ENCODE peak calls at places on chromosomes 3 and 15, in five cellular contexts. One of them, this sample, is unnamed.

GRCh38 chr3:167723025-167723512 is 11.6 kb downstream of the PDCD10 start:
- DNase-seq in neural progenitor cell: no peak
- DNase-seq in sigmoid colon: no peak
- DNase-seq in ascending aorta: no peak
- DNase-seq in progenitor cell of endocrine pancreas: no peak
- DNase-seq in this sample: no peak

GRCh38 chr15:58043192-58043903 is 22.2 kb downstream of the ALDH1A2 start:
- DNase-seq in neural progenitor cell: peak
- DNase-seq in sigmoid colon: no peak
- DNase-seq in ascending aorta: no peak
- DNase-seq in progenitor cell of endocrine pancreas: no peak
- DNase-seq in this sample: no peak

GRCh38 chr3:190514163-190515153 is 573 bp downstream of the IL1RAP start:
- DNase-seq in neural progenitor cell: peak
- DNase-seq in sigmoid colon: peak
- DNase-seq in ascending aorta: peak
- DNase-seq in progenitor cell of endocrine pancreas: no peak
- DNase-seq in this sample: peak

GRCh38 chr3:120432105-120432860 is 18.5 kb downstream of the FSTL1 start:
- DNase-seq in neural progenitor cell: peak
- DNase-seq in sigmoid colon: no peak
- DNase-seq in ascending aorta: peak
- DNase-seq in progenitor cell of endocrine pancreas: no peak
- DNase-seq in this sample: no peak

GRCh38 chr3:44326035-44326434 is 12.5 kb upstream of the TCAIM start:
- DNase-seq in neural progenitor cell: no peak
- DNase-seq in sigmoid colon: no peak
- DNase-seq in ascending aorta: no peak
- DNase-seq in progenitor cell of endocrine pancreas: no peak
- DNase-seq in this sample: no peak

GRCh38 chr3:142481196-142481595 is 33.4 kb upstream of the XRN1 start:
- DNase-seq in neural progenitor cell: no peak
- DNase-seq in sigmoid colon: no peak
- DNase-seq in ascending aorta: no peak
- DNase-seq in progenitor cell of endocrine pancreas: no peak
- DNase-seq in this sample: no peak

GRCh38 chr15:98083203-98083910 is 122.9 kb downstream of the ARRDC4 start:
- DNase-seq in neural progenitor cell: peak
- DNase-seq in sigmoid colon: no peak
- DNase-seq in ascending aorta: no peak
- DNase-seq in progenitor cell of endocrine pancreas: no peak
- DNase-seq in this sample: no peak

GRCh38 chr15:85750807-85751730 is 43.7 kb downstream of the KLHL25 start:
- DNase-seq in neural progenitor cell: peak
- DNase-seq in sigmoid colon: peak
- DNase-seq in ascending aorta: peak
- DNase-seq in progenitor cell of endocrine pancreas: no peak
- DNase-seq in this sample: no peak

GRCh38 chr3:14531856-14532395 is 8.2 kb downstream of the GRIP2 start:
- DNase-seq in neural progenitor cell: no peak
- DNase-seq in sigmoid colon: no peak
- DNase-seq in ascending aorta: no peak
- DNase-seq in progenitor cell of endocrine pancreas: no peak
- DNase-seq in this sample: peak

GRCh38 chr3:175585898-175586297 is 726.8 kb downstream of the NAALADL2 start:
- DNase-seq in neural progenitor cell: no peak
- DNase-seq in sigmoid colon: no peak
- DNase-seq in ascending aorta: no peak
- DNase-seq in progenitor cell of endocrine pancreas: no peak
- DNase-seq in this sample: no peak

DNA sequence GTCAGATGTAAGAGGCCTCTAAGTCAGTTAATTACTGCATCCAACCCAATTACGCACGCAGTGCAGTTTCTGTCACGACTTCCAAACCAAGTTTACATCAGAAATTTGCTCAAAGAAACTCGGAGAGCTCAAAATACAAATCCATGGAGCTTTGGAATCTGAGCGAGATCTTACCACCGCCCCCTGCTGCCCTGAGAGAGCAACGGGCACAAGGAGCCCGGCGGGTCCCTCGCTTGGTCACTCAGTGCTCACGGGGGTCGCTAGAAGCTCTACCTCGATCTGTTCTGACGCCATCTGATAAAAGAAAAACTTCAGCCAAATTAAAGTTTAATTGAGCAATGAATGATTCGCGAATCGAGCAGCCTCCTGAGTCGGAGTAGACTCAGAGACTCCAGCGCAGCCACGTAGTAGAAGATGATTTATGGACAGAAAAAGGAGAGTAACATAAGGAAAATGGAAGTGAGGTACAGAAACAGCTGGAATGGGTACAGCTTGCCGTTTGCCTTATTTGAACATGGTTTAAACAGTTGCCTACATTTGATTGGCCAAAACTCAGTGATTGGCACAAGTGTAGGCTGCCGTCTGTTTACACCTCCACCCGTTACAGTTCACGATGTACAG is 232.7 kb upstream of the ATP10A start:
- DNase-seq in neural progenitor cell: peak
- DNase-seq in sigmoid colon: no peak
- DNase-seq in ascending aorta: no peak
- DNase-seq in progenitor cell of endocrine pancreas: no peak
- DNase-seq in this sample: no peak
- TF ChIP-seq CTCF in neural progenitor cell: peak
- TF ChIP-seq CTCF in sigmoid colon: no peak
- TF ChIP-seq CTCF in ascending aorta: peak
- TF ChIP-seq CTCF in progenitor cell of endocrine pancreas: peak
- TF ChIP-seq CTCF in this sample: peak

DNA sequence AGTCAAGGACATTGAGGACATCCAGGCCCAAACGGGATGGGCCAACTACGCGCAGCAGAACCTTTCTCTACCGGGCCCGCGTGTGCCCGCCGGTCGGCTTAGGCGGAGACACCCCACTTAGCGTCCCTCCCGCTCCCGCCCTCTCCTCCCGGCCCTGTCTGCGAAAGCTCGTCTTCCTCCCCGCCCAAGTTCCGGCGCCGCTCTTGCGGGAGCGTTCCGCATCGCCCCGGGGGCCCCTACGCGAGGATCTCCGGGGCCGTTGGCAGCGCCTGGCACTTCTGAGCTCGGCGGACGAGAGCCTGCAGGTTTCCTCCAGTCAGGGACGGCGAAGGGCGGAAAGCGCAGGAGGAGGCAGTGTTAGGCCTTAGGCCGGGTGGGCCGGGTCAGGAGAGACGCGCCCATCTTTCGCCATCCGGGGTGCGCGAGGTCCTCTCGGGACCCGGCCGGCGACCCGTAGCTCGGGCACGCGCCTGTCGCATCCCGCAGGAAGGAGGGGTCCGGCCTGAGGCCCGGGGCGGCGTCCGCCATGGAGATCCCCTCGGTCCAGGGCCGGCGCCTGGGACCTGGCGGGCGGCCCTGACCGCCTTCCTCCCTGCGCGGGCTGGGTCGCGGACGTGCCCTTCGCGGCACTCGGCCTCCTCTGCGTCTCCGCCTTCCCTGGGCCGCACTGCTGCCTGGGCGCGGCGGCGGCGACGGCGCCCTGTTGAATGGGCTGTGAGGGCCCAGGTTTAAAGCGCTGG is at the start of gene FEM1B:
- DNase-seq in neural progenitor cell: peak
- DNase-seq in sigmoid colon: peak
- DNase-seq in ascending aorta: peak
- DNase-seq in progenitor cell of endocrine pancreas: peak
- DNase-seq in this sample: peak
- TF ChIP-seq CTCF in neural progenitor cell: no peak
- TF ChIP-seq CTCF in sigmoid colon: no peak
- TF ChIP-seq CTCF in ascending aorta: no peak
- TF ChIP-seq CTCF in progenitor cell of endocrine pancreas: peak
- TF ChIP-seq CTCF in this sample: peak

GRCh38 chr3:48624767-48625166 is 3.2 kb upstream of the TMEM89 start:
- DNase-seq in neural progenitor cell: no peak
- DNase-seq in sigmoid colon: no peak
- DNase-seq in ascending aorta: no peak
- DNase-seq in progenitor cell of endocrine pancreas: no peak
- DNase-seq in this sample: no peak
- TF ChIP-seq CTCF in neural progenitor cell: no peak
- TF ChIP-seq CTCF in sigmoid colon: no peak
- TF ChIP-seq CTCF in ascending aorta: no peak
- TF ChIP-seq CTCF in progenitor cell of endocrine pancreas: no peak
- TF ChIP-seq CTCF in this sample: no peak

GRCh38 chr3:43153189-43154083 is 47.6 kb upstream of the POMGNT2 start:
- DNase-seq in neural progenitor cell: peak
- DNase-seq in sigmoid colon: peak
- DNase-seq in ascending aorta: peak
- DNase-seq in progenitor cell of endocrine pancreas: no peak
- DNase-seq in this sample: no peak

GRCh38 chr3:43152649-43153048 is 46.8 kb upstream of the POMGNT2 start:
- DNase-seq in neural progenitor cell: no peak
- DNase-seq in sigmoid colon: no peak
- DNase-seq in ascending aorta: no peak
- DNase-seq in progenitor cell of endocrine pancreas: no peak
- DNase-seq in this sample: no peak

GRCh38 chr3:43155016-43155415 is 49.1 kb upstream of the POMGNT2 start:
- DNase-seq in neural progenitor cell: no peak
- DNase-seq in sigmoid colon: no peak
- DNase-seq in ascending aorta: no peak
- DNase-seq in progenitor cell of endocrine pancreas: no peak
- DNase-seq in this sample: no peak

GRCh38 chr3:43156812-43157455 is 51.1 kb upstream of the POMGNT2 start:
- DNase-seq in neural progenitor cell: no peak
- DNase-seq in sigmoid colon: no peak
- DNase-seq in ascending aorta: no peak
- DNase-seq in progenitor cell of endocrine pancreas: no peak
- DNase-seq in this sample: no peak

GRCh38 chr3:43155464-43156121 is 49.7 kb upstream of the POMGNT2 start:
- DNase-seq in neural progenitor cell: peak
- DNase-seq in sigmoid colon: peak
- DNase-seq in ascending aorta: peak
- DNase-seq in progenitor cell of endocrine pancreas: peak
- DNase-seq in this sample: no peak
- TF ChIP-seq CTCF in neural progenitor cell: peak
- TF ChIP-seq CTCF in sigmoid colon: peak
- TF ChIP-seq CTCF in ascending aorta: peak
- TF ChIP-seq CTCF in progenitor cell of endocrine pancreas: peak
- TF ChIP-seq CTCF in this sample: peak

GRCh38 chr3:37989821-37990480 is 635 bp upstream of the VILL start:
- DNase-seq in neural progenitor cell: no peak
- DNase-seq in sigmoid colon: peak
- DNase-seq in ascending aorta: no peak
- DNase-seq in progenitor cell of endocrine pancreas: no peak
- DNase-seq in this sample: no peak

GRCh38 chr3:37988931-37989525 is 1.6 kb upstream of the VILL start:
- DNase-seq in neural progenitor cell: no peak
- DNase-seq in sigmoid colon: peak
- DNase-seq in ascending aorta: no peak
- DNase-seq in progenitor cell of endocrine pancreas: no peak
- DNase-seq in this sample: no peak

GRCh38 chr3:37991109-37991508 is 523 bp downstream of the VILL start:
- DNase-seq in neural progenitor cell: no peak
- DNase-seq in sigmoid colon: peak
- DNase-seq in ascending aorta: no peak
- DNase-seq in progenitor cell of endocrine pancreas: no peak
- DNase-seq in this sample: no peak

GRCh38 chr3:37991823-37992222 is 1.2 kb downstream of the VILL start:
- DNase-seq in neural progenitor cell: no peak
- DNase-seq in sigmoid colon: peak
- DNase-seq in ascending aorta: no peak
- DNase-seq in progenitor cell of endocrine pancreas: no peak
- DNase-seq in this sample: peak

DNA sequence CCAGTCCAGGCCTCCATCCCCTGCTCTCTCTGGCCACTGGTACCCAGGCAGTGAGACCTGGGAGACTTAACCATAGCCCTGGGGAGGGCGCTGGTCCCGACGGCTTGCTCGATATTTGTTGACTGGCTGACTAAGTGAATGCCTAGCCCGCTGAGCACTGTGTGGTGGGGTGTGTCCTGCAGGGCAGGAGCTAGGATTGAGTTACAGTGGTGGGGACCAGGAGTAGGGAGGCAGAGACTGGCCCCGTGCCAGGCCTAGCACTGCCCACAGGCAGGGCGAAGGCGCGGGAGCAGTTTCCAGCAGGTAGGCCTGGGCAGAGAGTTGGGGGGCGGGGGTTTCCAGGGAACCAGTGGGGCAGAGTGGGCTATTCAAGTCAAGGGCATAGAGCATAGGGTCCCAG is at the start of gene VILL:
- DNase-seq in neural progenitor cell: no peak
- DNase-seq in sigmoid colon: peak
- DNase-seq in ascending aorta: no peak
- DNase-seq in progenitor cell of endocrine pancreas: no peak
- DNase-seq in this sample: no peak
- TF ChIP-seq CTCF in neural progenitor cell: no peak
- TF ChIP-seq CTCF in sigmoid colon: no peak
- TF ChIP-seq CTCF in ascending aorta: no peak
- TF ChIP-seq CTCF in progenitor cell of endocrine pancreas: no peak
- TF ChIP-seq CTCF in this sample: no peak

DNA sequence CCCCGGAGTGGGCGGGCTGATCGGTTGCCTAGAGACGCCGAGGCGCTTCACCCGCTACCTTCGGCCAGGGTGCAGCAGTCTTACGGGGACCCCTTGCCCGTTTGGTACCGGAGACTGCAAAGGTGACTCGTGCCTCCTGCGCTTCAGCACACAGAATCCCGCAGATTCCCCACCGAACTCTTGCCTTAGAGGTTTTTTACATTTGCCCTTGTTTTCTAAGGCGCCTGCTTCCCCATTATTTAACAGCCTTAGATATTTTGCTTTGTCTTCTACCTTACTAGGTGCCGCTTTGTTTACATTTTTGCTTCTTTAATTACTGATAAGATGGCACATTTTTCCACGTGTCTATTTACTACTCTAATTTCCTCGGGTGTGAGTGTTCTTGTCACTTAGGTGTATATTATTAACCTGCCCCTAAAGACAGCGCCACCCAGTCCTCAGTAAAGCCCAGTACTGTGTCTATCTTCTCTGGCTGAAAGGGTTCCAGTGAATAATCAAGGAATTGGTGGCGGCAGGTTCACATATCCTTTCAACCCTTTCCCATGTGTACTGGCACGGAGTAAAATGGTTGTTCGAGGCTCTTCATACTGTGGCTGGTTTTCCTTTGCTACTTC is 563 bp upstream of the CEP152 start:
- DNase-seq in neural progenitor cell: peak
- DNase-seq in sigmoid colon: no peak
- DNase-seq in ascending aorta: no peak
- DNase-seq in progenitor cell of endocrine pancreas: no peak
- DNase-seq in this sample: no peak
- TF ChIP-seq CTCF in neural progenitor cell: peak
- TF ChIP-seq CTCF in sigmoid colon: no peak
- TF ChIP-seq CTCF in ascending aorta: no peak
- TF ChIP-seq CTCF in progenitor cell of endocrine pancreas: peak
- TF ChIP-seq CTCF in this sample: peak

GRCh38 chr15:70100495-70101331 is 3.0 kb upstream of the TLE3 start:
- DNase-seq in neural progenitor cell: peak
- DNase-seq in sigmoid colon: peak
- DNase-seq in ascending aorta: peak
- DNase-seq in progenitor cell of endocrine pancreas: peak
- DNase-seq in this sample: peak
- TF ChIP-seq CTCF in neural progenitor cell: peak
- TF ChIP-seq CTCF in sigmoid colon: peak
- TF ChIP-seq CTCF in ascending aorta: peak
- TF ChIP-seq CTCF in progenitor cell of endocrine pancreas: peak
- TF ChIP-seq CTCF in this sample: peak

GRCh38 chr3:179750720-179751328 is 98.0 kb downstream of the USP13 start:
- DNase-seq in neural progenitor cell: peak
- DNase-seq in sigmoid colon: no peak
- DNase-seq in ascending aorta: no peak
- DNase-seq in progenitor cell of endocrine pancreas: no peak
- DNase-seq in this sample: no peak
- TF ChIP-seq CTCF in neural progenitor cell: peak
- TF ChIP-seq CTCF in sigmoid colon: no peak
- TF ChIP-seq CTCF in ascending aorta: peak
- TF ChIP-seq CTCF in progenitor cell of endocrine pancreas: peak
- TF ChIP-seq CTCF in this sample: peak

This sample was measured in chondrocyte.